ENCODE peak calls at places on chromosomes 5 and 9, in six cellular contexts. One of them, this sample, is unnamed. For H3K4me1, the result is how much of the 10 kb centered on the place peaks cover.

GRCh38 chr5:133457439-133457838 is 154.9 kb downstream of the FSTL4 start:
- DNase-seq in colonic mucosa: no peak
- DNase-seq in H9: peak
- DNase-seq in heart right ventricle: no peak
- DNase-seq in Caco-2: no peak
- DNase-seq in cardiac muscle cell: peak
- DNase-seq in this sample: no peak

GRCh38 chr9:90038778-90039177 is 434.0 kb downstream of the GADD45G start:
- DNase-seq in Caco-2: no peak
- DNase-seq in cardiac muscle cell: no peak
- DNase-seq in colonic mucosa: no peak
- DNase-seq in heart right ventricle: no peak
- DNase-seq in H9: no peak
- DNase-seq in this sample: no peak

GRCh38 chr9:121636411-121636865 is 15.0 kb upstream of the DAB2IP start:
- DNase-seq in colonic mucosa: no peak
- DNase-seq in H9: no peak
- DNase-seq in cardiac muscle cell: no peak
- DNase-seq in Caco-2: no peak
- DNase-seq in heart right ventricle: no peak
- DNase-seq in this sample: no peak

GRCh38 chr5:145752947-145753346 is 82.2 kb downstream of the PRELID2 start:
- DNase-seq in colonic mucosa: no peak
- DNase-seq in Caco-2: no peak
- DNase-seq in heart right ventricle: no peak
- DNase-seq in cardiac muscle cell: no peak
- DNase-seq in H9: no peak
- DNase-seq in this sample: no peak

GRCh38 chr5:39584921-39585320 is 160.1 kb upstream of the DAB2 start:
- DNase-seq in Caco-2: no peak
- DNase-seq in H9: no peak
- DNase-seq in cardiac muscle cell: no peak
- DNase-seq in heart right ventricle: no peak
- DNase-seq in colonic mucosa: no peak
- DNase-seq in this sample: no peak

GRCh38 chr5:43664641-43665040 is 61.7 kb downstream of the NNT start:
- DNase-seq in heart right ventricle: no peak
- DNase-seq in colonic mucosa: no peak
- DNase-seq in cardiac muscle cell: no peak
- DNase-seq in H9: no peak
- DNase-seq in Caco-2: no peak
- DNase-seq in this sample: no peak

GRCh38 chr9:108645520-108645919 is 210.3 kb downstream of the ACTL7B start:
- DNase-seq in colonic mucosa: no peak
- DNase-seq in cardiac muscle cell: no peak
- DNase-seq in Caco-2: no peak
- DNase-seq in heart right ventricle: no peak
- DNase-seq in H9: no peak
- DNase-seq in this sample: no peak

GRCh38 chr5:109921735-109922395 is 232.1 kb downstream of the MAN2A1 start:
- DNase-seq in Caco-2: no peak
- DNase-seq in cardiac muscle cell: peak
- DNase-seq in colonic mucosa: no peak
- DNase-seq in H9: no peak
- DNase-seq in heart right ventricle: peak
- DNase-seq in this sample: no peak

GRCh38 chr5:132283423-132284043 is 10.7 kb upstream of the SLC22A4 start:
- DNase-seq in H9: peak
- DNase-seq in colonic mucosa: no peak
- DNase-seq in cardiac muscle cell: peak
- DNase-seq in heart right ventricle: peak
- DNase-seq in Caco-2: no peak
- DNase-seq in this sample: no peak

GRCh38 chr5:110785356-110785755 is 46.5 kb downstream of the SLC25A46 start:
- DNase-seq in cardiac muscle cell: no peak
- DNase-seq in Caco-2: no peak
- DNase-seq in H9: no peak
- DNase-seq in colonic mucosa: no peak
- DNase-seq in heart right ventricle: no peak
- DNase-seq in this sample: no peak

GRCh38 chr9:119349548-119349947 is 19.7 kb downstream of the BRINP1 start:
- DNase-seq in heart right ventricle: no peak
- DNase-seq in H9: peak
- DNase-seq in Caco-2: no peak
- DNase-seq in cardiac muscle cell: peak
- DNase-seq in colonic mucosa: no peak
- DNase-seq in this sample: no peak

GRCh38 chr5:15752886-15753285 is 252.9 kb downstream of the FBXL7 start:
- DNase-seq in cardiac muscle cell: no peak
- DNase-seq in heart right ventricle: peak
- DNase-seq in colonic mucosa: no peak
- DNase-seq in Caco-2: no peak
- DNase-seq in H9: no peak
- DNase-seq in this sample: peak

GRCh38 chr5:170638454-170639220 is 134.8 kb downstream of the KCNIP1 start:
- DNase-seq in colonic mucosa: peak
- DNase-seq in heart right ventricle: peak
- DNase-seq in Caco-2: peak
- DNase-seq in H9: peak
- DNase-seq in cardiac muscle cell: peak
- DNase-seq in this sample: peak

GRCh38 chr9:114722363-114722695 is 40.3 kb upstream of the TEX48 start:
- DNase-seq in heart right ventricle: no peak
- DNase-seq in cardiac muscle cell: no peak
- DNase-seq in colonic mucosa: no peak
- DNase-seq in Caco-2: no peak
- DNase-seq in H9: no peak
- DNase-seq in this sample: no peak

GRCh38 chr5:10610058-10610457 is 46.2 kb downstream of the ANKRD33B start:
- DNase-seq in H9: no peak
- DNase-seq in heart right ventricle: no peak
- DNase-seq in cardiac muscle cell: no peak
- DNase-seq in Caco-2: no peak
- DNase-seq in colonic mucosa: no peak
- DNase-seq in this sample: no peak
- H3K4me1 ChIP-seq in H9: under half
- H3K4me1 ChIP-seq in heart right ventricle: under half
- H3K4me1 ChIP-seq in cardiac muscle cell: under half
- H3K4me1 ChIP-seq in Caco-2: under half
- H3K4me1 ChIP-seq in colonic mucosa: under half
- H3K4me1 ChIP-seq in this sample: under half

DNA sequence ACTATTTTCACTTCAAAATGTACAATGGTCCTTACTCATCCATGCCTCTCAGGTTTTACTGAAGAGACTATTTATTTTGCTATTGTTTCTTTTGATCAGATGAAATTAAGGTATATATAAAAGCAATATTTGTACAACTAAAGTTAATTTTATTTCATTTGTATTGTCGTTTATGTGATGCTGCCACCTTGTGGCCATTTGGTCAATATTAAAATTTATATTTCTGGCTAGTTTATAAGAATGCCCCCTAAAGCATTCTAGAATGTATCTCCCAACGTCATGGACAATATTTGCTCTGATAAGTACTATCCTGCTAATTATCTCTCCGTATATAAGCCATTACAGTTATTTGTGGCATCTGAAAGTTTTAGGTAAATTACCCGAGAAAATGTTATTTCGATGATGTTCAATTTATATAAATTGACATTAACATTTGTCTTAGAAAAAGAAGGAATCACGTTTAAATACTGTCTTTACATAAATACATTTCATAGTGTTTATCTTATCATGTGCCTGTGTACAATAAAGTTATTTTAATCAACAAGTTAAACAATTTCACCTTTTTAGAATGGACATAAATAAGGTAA is 680.0 kb downstream of the TAF11L14 start:
- DNase-seq in heart right ventricle: no peak
- DNase-seq in Caco-2: no peak
- DNase-seq in cardiac muscle cell: peak
- DNase-seq in colonic mucosa: no peak
- DNase-seq in H9: no peak
- DNase-seq in this sample: no peak
- TF ChIP-seq CTCF in heart right ventricle: peak
- TF ChIP-seq CTCF in Caco-2: peak
- TF ChIP-seq CTCF in cardiac muscle cell: peak
- TF ChIP-seq CTCF in colonic mucosa: peak
- TF ChIP-seq CTCF in H9: peak
- TF ChIP-seq CTCF in this sample: no peak

GRCh38 chr9:115944166-115944948 is 209.2 kb upstream of the PAPPA start:
- DNase-seq in colonic mucosa: peak
- DNase-seq in heart right ventricle: peak
- DNase-seq in Caco-2: peak
- DNase-seq in cardiac muscle cell: peak
- DNase-seq in H9: peak
- DNase-seq in this sample: peak

GRCh38 chr9:115941561-115942315 is 211.9 kb upstream of the PAPPA start:
- DNase-seq in heart right ventricle: no peak
- DNase-seq in H9: no peak
- DNase-seq in colonic mucosa: no peak
- DNase-seq in Caco-2: no peak
- DNase-seq in cardiac muscle cell: no peak
- DNase-seq in this sample: no peak

GRCh38 chr9:115943591-115944165 is 209.9 kb upstream of the PAPPA start:
- DNase-seq in H9: no peak
- DNase-seq in heart right ventricle: no peak
- DNase-seq in colonic mucosa: no peak
- DNase-seq in Caco-2: no peak
- DNase-seq in cardiac muscle cell: no peak
- DNase-seq in this sample: no peak

GRCh38 chr9:115945009-115945431 is 208.6 kb upstream of the PAPPA start:
- DNase-seq in cardiac muscle cell: no peak
- DNase-seq in H9: no peak
- DNase-seq in Caco-2: no peak
- DNase-seq in heart right ventricle: peak
- DNase-seq in colonic mucosa: no peak
- DNase-seq in this sample: no peak

DNA sequence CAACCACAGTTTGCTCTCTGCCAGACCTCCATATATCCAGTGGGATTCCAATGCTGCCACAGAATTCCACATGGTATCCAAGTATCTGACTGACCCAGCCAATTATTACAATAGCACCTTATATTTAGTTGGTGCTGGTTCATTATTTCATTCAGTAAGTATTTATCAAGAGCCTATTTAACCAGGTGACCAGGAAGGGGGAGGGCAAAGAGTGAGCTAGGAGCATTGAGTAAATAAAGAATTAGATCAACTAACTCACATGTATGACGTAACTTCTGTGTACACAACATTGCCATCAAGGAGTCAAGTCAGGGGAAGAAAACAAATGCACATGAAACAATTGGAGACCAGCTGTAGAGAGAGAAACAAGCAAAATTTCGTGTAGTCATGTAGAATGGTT is 207.1 kb upstream of the PAPPA start:
- DNase-seq in Caco-2: no peak
- DNase-seq in colonic mucosa: no peak
- DNase-seq in cardiac muscle cell: no peak
- DNase-seq in H9: no peak
- DNase-seq in heart right ventricle: no peak
- DNase-seq in this sample: no peak
- H3K4me1 ChIP-seq in Caco-2: under half
- H3K4me1 ChIP-seq in colonic mucosa: under half
- H3K4me1 ChIP-seq in cardiac muscle cell: under half
- H3K4me1 ChIP-seq in H9: under half
- H3K4me1 ChIP-seq in heart right ventricle: under half
- H3K4me1 ChIP-seq in this sample: under half

GRCh38 chr5:11268894-11269293 is 507.9 kb upstream of the DAP start:
- DNase-seq in colonic mucosa: no peak
- DNase-seq in Caco-2: no peak
- DNase-seq in H9: no peak
- DNase-seq in cardiac muscle cell: no peak
- DNase-seq in heart right ventricle: no peak
- DNase-seq in this sample: no peak

GRCh38 chr5:11273180-11273882 is 512.3 kb upstream of the DAP start:
- DNase-seq in H9: no peak
- DNase-seq in cardiac muscle cell: no peak
- DNase-seq in colonic mucosa: no peak
- DNase-seq in heart right ventricle: no peak
- DNase-seq in Caco-2: no peak
- DNase-seq in this sample: no peak

DNA sequence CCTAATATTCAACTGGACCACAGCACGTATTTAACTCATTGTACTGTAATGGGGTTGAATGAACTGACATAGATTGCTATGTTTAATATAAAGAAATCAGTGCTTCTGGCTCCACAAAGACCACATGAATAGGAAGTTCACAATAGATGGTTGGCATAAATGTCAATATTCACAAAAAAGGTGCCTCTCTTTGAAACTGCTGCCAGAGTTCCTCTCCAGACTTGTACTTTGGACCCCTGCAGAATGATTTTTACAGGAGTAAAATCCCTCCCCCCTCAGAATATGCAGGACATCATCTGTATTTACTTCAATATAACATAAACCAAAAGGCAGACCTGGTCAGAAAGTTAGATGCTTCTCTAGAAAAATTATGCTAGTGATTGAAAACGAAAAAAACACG is 508.5 kb upstream of the DAP start:
- DNase-seq in colonic mucosa: no peak
- DNase-seq in Caco-2: no peak
- DNase-seq in cardiac muscle cell: no peak
- DNase-seq in heart right ventricle: no peak
- DNase-seq in H9: no peak
- DNase-seq in this sample: no peak
- TF ChIP-seq CTCF in colonic mucosa: no peak
- TF ChIP-seq CTCF in Caco-2: no peak
- TF ChIP-seq CTCF in cardiac muscle cell: no peak
- TF ChIP-seq CTCF in heart right ventricle: no peak
- TF ChIP-seq CTCF in H9: no peak
- TF ChIP-seq CTCF in this sample: no peak

DNA sequence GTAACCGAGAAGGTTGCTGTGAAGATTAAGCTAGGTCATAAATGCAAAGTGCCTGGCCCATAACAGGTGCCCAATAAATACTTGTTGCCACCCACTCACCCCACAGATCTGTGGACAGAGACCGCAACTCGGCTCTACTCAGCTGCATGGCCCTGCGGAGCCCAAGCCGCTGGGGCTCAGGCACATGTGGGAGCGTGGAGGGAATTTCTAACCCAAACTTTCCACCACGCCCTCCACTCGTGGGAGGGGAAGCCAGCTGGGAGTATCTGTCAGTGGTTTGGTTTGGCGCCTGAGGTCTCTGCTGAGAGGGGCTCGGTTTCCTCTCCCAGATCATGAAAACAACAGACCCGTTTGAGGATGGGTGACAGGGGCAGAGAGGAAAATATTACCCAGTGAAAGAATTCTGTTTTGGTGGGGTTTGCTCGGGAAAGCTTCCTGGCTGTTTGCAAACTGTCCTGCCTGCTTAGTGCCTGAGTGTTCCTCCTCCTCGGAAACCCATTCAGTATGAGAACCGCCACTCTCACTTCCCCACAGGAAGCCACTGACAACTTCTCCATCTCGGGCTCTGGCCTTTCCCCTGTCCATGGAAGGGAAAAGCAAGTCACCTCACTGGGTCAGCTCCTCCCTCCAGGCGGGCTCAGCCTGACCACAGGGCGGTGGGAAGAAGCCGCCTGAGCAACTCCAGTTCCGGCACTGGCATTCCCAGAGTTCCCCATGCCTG is 60.1 kb downstream of the RGS3 start:
- DNase-seq in heart right ventricle: peak
- DNase-seq in colonic mucosa: peak
- DNase-seq in Caco-2: no peak
- DNase-seq in H9: no peak
- DNase-seq in cardiac muscle cell: no peak
- DNase-seq in this sample: peak
- H3K4me1 ChIP-seq in heart right ventricle: half or more
- H3K4me1 ChIP-seq in colonic mucosa: under half
- H3K4me1 ChIP-seq in Caco-2: under half
- H3K4me1 ChIP-seq in H9: under half
- H3K4me1 ChIP-seq in cardiac muscle cell: under half
- H3K4me1 ChIP-seq in this sample: under half

This sample was measured in ovary.